ENCODE peak calls at places on chromosomes 6 and 20, in ten cellular contexts. F is RCC 7860; B is T-helper 2 cell; C is testis; N is iPS-NIHi11; T is Peyer's patch; G is GM23338; J is stimulated activated naive CD8-positive, alpha-beta T cell treated with anti-CD3 and anti-CD28 coated beads, Interleukin-15, Interleukin-2, amounts not matched to agents 100 U/mL and 50 U/mL, for 24 hours; E is activated naive CD4-positive, alpha-beta T cell; A is stimulated activated CD8-positive, alpha-beta memory T cell treated with anti-CD3 and anti-CD28 coated beads, Interleukin-15, amount 100 ng/mL, for 1 hour. O is an unnamed sample.
A peak's percentile ranks its signal among the peaks of the same experiment; 100 is the strongest.

GRCh38 chr6:113048741-113049140 is 701.6 kb downstream of the RFPL4B start:
- DNase-seq in F (no peak), B (no peak), C (no peak), N (no peak), T (no peak), G (no peak), J (no peak), E (no peak), A (no peak), O (no peak)

GRCh38 chr20:19812696-19813095 is 54.6 kb downstream of the RIN2 start:
- DNase-seq in F (no peak), B (no peak), C (no peak), N (no peak), T (no peak), G (no peak), J (no peak), E (no peak), A (no peak), O (no peak)

GRCh38 chr6:106619223-106619622 is 10.1 kb downstream of the RTN4IP1 start:
- DNase-seq in F (no peak), B (no peak), C (no peak), N (no peak), T (no peak), G (no peak), J (no peak), E (no peak), A (no peak), O (no peak)

GRCh38 chr6:73803562-73804221 is 107.7 kb downstream of the CD109 start:
- DNase-seq in F (peak; percentile 23), B (peak; percentile 25), C (peak; percentile 72), N (peak; percentile 59), T (no peak), G (peak; percentile 78), J (peak; percentile 7), E (no peak), A (no peak), O (no peak)

GRCh38 chr20:24915440-24915839 is 33.6 kb upstream of the CST7 start:
- DNase-seq in F (no peak), B (no peak), C (no peak), N (no peak), T (peak; percentile 24), G (no peak), J (no peak), E (no peak), A (no peak), O (no peak)

GRCh38 chr6:26295691-26296555 is 69.1 kb upstream of the BTN3A2 start:
- DNase-seq in F (peak; percentile 96), B (peak; percentile 25), C (no peak), N (no peak), T (peak; percentile 74), G (no peak), J (no peak), E (no peak), A (no peak), O (no peak)

GRCh38 chr6:132919028-132919427 is 104.7 kb downstream of the RPS12 start:
- DNase-seq in F (no peak), B (no peak), C (no peak), N (peak; percentile 17), T (no peak), G (peak; percentile 18), J (no peak), E (no peak), A (no peak), O (no peak)

GRCh38 chr20:53576586-53577318 is 16.9 kb downstream of the ZNF217 start:
- DNase-seq in F (no peak), B (peak; percentile 54), C (no peak), N (no peak), T (no peak), G (no peak), J (no peak), E (no peak), A (no peak), O (no peak)

GRCh38 chr6:158021814-158022748 is 40.4 kb downstream of the SYNJ2 start:
- DNase-seq in F (no peak), B (no peak), C (no peak), N (no peak), T (peak; percentile 14), G (no peak), J (no peak), E (no peak), A (no peak), O (no peak)

GRCh38 chr6:151478670-151479069 is 15.1 kb upstream of the CCDC170 start:
- DNase-seq in F (no peak), B (no peak), C (no peak), N (no peak), T (no peak), G (no peak), J (no peak), E (no peak), A (no peak), O (no peak)

GRCh38 chr20:6421321-6422030 is 298.6 kb upstream of the FERMT1 start:
- DNase-seq in F (no peak), B (no peak), C (no peak), N (no peak), T (no peak), G (no peak), J (no peak), E (no peak), A (no peak), O (no peak)

GRCh38 chr20:46367967-46368901 is 38.2 kb downstream of the ELMO2 start:
- DNase-seq in F (peak; percentile 93), B (peak; percentile 29), C (no peak), N (no peak), T (no peak), G (no peak), J (peak; percentile 35), E (no peak), A (no peak), O (no peak)

GRCh38 chr6:159400806-159401205 is 231.6 kb downstream of the FNDC1 start:
- DNase-seq in F (peak; percentile 53), B (no peak), C (no peak), N (no peak), T (no peak), G (no peak), J (no peak), E (no peak), A (no peak), O (no peak)

GRCh38 chr6:139381216-139381615 is 6.8 kb upstream of the CITED2 start:
- DNase-seq in F (no peak), B (no peak), C (no peak), N (no peak), T (no peak), G (no peak), J (no peak), E (no peak), A (no peak), O (no peak)

GRCh38 chr6:166687070-166687469 is 60.0 kb upstream of the RPS6KA2 start:
- DNase-seq in F (no peak), B (no peak), C (no peak), N (no peak), T (no peak), G (no peak), J (no peak), E (no peak), A (no peak), O (no peak)

GRCh38 chr6:168865-169455 is 123.3 kb upstream of the DUSP22 start:
- DNase-seq in F (peak; percentile 35), B (peak; percentile 35), C (no peak), N (peak; percentile 51), T (no peak), G (peak; percentile 76), J (no peak), E (no peak), A (no peak), O (no peak)

GRCh38 chr6:24495516-24495847 is 713 bp downstream of the ALDH5A1 start:
- DNase-seq in F (no peak), B (peak; percentile 40), C (peak; percentile 86), N (peak; percentile 68), T (peak; percentile 61), G (peak; percentile 83), J (peak; percentile 56), E (peak; percentile 14), A (no peak), O (no peak)

GRCh38 chr6:72621243-72622093 is at the start of gene KCNQ5:
- DNase-seq in F (no peak), B (peak; percentile 34), C (no peak), N (peak; percentile 44), T (no peak), G (peak; percentile 74), J (peak; percentile 54), E (peak; percentile 18), A (no peak), O (no peak)

GRCh38 chr20:22918286-22918983 is 116.7 kb upstream of the SSTR4 start:
- DNase-seq in F (no peak), B (no peak), C (no peak), N (no peak), T (no peak), G (no peak), J (no peak), E (no peak), A (no peak), O (no peak)

GRCh38 chr6:13917141-13917540 is 7.6 kb upstream of the RNF182 start:
- DNase-seq in F (no peak), B (no peak), C (no peak), N (no peak), T (no peak), G (no peak), J (no peak), E (no peak), A (no peak), O (no peak)

GRCh38 chr20:59788196-59788735 is 145.2 kb downstream of the SYCP2 start:
- DNase-seq in F (no peak), B (no peak), C (no peak), N (no peak), T (no peak), G (no peak), J (no peak), E (no peak), A (no peak), O (no peak)

GRCh38 chr20:17570347-17571152 is 675 bp downstream of the DSTN start:
- DNase-seq in F (no peak), B (peak; percentile 54), C (peak; percentile 61), N (peak; percentile 55), T (peak; percentile 81), G (peak; percentile 69), J (peak; percentile 37), E (no peak), A (no peak), O (no peak)

GRCh38 chr6:112701201-112701600 is 354.1 kb downstream of the RFPL4B start:
- DNase-seq in F (no peak), B (no peak), C (no peak), N (peak; percentile 25), T (no peak), G (no peak), J (no peak), E (no peak), A (no peak), O (no peak)

GRCh38 chr6:148112851-148113319 is 229.8 kb upstream of the SASH1 start:
- DNase-seq in F (no peak), B (no peak), C (no peak), N (no peak), T (no peak), G (no peak), J (no peak), E (no peak), A (no peak), O (no peak)

GRCh38 chr6:94680672-94681212 is 896.6 kb upstream of the MANEA start:
- DNase-seq in F (no peak), B (no peak), C (no peak), N (no peak), T (no peak), G (no peak), J (no peak), E (no peak), A (no peak), O (no peak)